ENCODE peak calls at places on chromosome 11, in four cellular contexts. One of them, this sample, is unnamed.

GRCh38 chr11:335779-336665 is 15.4 kb upstream of the IFITM3 start:
- DNase-seq in HFF-Myc: no peak
- DNase-seq in GM12865: no peak
- DNase-seq in retinal pigment epithelial cell: no peak
- DNase-seq in this sample: no peak

GRCh38 chr11:1082346-1082727 is 7.7 kb downstream of the MUC2 start:
- DNase-seq in HFF-Myc: no peak
- DNase-seq in GM12865: no peak
- DNase-seq in retinal pigment epithelial cell: no peak
- DNase-seq in this sample: no peak

GRCh38 chr11:124938206-124938765 is 2.4 kb upstream of the HEPACAM start:
- DNase-seq in HFF-Myc: no peak
- DNase-seq in GM12865: no peak
- DNase-seq in retinal pigment epithelial cell: no peak
- DNase-seq in this sample: no peak

GRCh38 chr11:15342163-15342562 is 227.4 kb downstream of the INSC start:
- DNase-seq in HFF-Myc: no peak
- DNase-seq in GM12865: no peak
- DNase-seq in retinal pigment epithelial cell: no peak
- DNase-seq in this sample: no peak

GRCh38 chr11:75355051-75355450 is 3.6 kb upstream of the ARRB1 start:
- DNase-seq in HFF-Myc: no peak
- DNase-seq in GM12865: no peak
- DNase-seq in retinal pigment epithelial cell: no peak
- DNase-seq in this sample: no peak

GRCh38 chr11:13134886-13135285 is 125.8 kb downstream of the RASSF10 start:
- DNase-seq in HFF-Myc: no peak
- DNase-seq in GM12865: no peak
- DNase-seq in retinal pigment epithelial cell: no peak
- DNase-seq in this sample: no peak

GRCh38 chr11:110878513-110878912 is 166.3 kb upstream of the ARHGAP20 start:
- DNase-seq in HFF-Myc: no peak
- DNase-seq in GM12865: no peak
- DNase-seq in retinal pigment epithelial cell: no peak
- DNase-seq in this sample: no peak

GRCh38 chr11:114440971-114441810 is 1.9 kb downstream of the REXO2 start:
- DNase-seq in HFF-Myc: no peak
- DNase-seq in GM12865: no peak
- DNase-seq in retinal pigment epithelial cell: no peak
- DNase-seq in this sample: no peak

GRCh38 chr11:1564535-1565172 is 7.4 kb downstream of the DUSP8 start:
- DNase-seq in HFF-Myc: peak; percentile 67
- DNase-seq in GM12865: no peak
- DNase-seq in retinal pigment epithelial cell: no peak
- DNase-seq in this sample: peak; percentile 31

GRCh38 chr11:30991376-30991775 is 378.2 kb downstream of the DCDC1 start:
- DNase-seq in HFF-Myc: no peak
- DNase-seq in GM12865: no peak
- DNase-seq in retinal pigment epithelial cell: no peak
- DNase-seq in this sample: no peak
- H3K4me3 ChIP-seq in HFF-Myc: no peak overlapping the region
- H3K4me3 ChIP-seq in GM12865: no peak overlapping the region
- H3K4me3 ChIP-seq in retinal pigment epithelial cell: no peak overlapping the region
- H3K4me3 ChIP-seq in this sample: no peak overlapping the region

GRCh38 chr11:126653040-126653439 is 297.6 kb downstream of the ST3GAL4 start:
- DNase-seq in HFF-Myc: no peak
- DNase-seq in GM12865: no peak
- DNase-seq in retinal pigment epithelial cell: no peak
- DNase-seq in this sample: no peak
- H3K4me3 ChIP-seq in HFF-Myc: no peak overlapping the region
- H3K4me3 ChIP-seq in GM12865: no peak overlapping the region
- H3K4me3 ChIP-seq in retinal pigment epithelial cell: no peak overlapping the region
- H3K4me3 ChIP-seq in this sample: no peak overlapping the region

GRCh38 chr11:64359712-64360402 is 895 bp downstream of the RPS6KA4 start:
- DNase-seq in HFF-Myc: no peak
- DNase-seq in GM12865: peak; percentile 54
- DNase-seq in retinal pigment epithelial cell: no peak
- DNase-seq in this sample: no peak
- H3K4me3 ChIP-seq in HFF-Myc: peak overlapping the region; percentile 81
- H3K4me3 ChIP-seq in GM12865: peak overlapping the region; percentile 59
- H3K4me3 ChIP-seq in retinal pigment epithelial cell: peak overlapping the region; percentile 73
- H3K4me3 ChIP-seq in this sample: peak overlapping the region; percentile 94

DNA sequence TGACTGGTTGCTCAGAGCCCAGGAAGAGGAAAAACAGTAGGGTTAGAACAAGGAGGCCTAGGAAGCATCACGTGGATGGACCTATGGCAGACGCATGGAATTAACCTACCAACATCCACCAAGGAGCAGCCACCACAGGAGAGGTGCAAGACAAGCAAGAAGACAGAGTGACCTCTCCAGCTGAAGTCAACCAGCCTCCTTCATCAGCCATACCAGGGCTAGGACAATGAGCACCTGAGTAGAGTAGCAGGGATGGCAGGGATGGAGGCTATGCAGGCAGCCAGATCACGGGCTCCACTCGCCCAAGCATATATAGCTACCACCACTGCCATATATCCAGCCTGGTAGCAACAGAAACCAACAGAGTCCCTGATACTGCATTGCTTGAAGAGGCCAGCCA is 202.1 kb upstream of the B3GAT1 start:
- DNase-seq in HFF-Myc: no peak
- DNase-seq in GM12865: no peak
- DNase-seq in retinal pigment epithelial cell: no peak
- DNase-seq in this sample: no peak
- H3K4me3 ChIP-seq in HFF-Myc: no peak overlapping the region
- H3K4me3 ChIP-seq in GM12865: no peak overlapping the region
- H3K4me3 ChIP-seq in retinal pigment epithelial cell: no peak overlapping the region
- H3K4me3 ChIP-seq in this sample: no peak overlapping the region

This sample was measured in AG04449.